ENCODE peak calls at places on chromosomes 6 and 20, in eight cellular contexts. L is coronary artery, I is stomach, N is endodermal cell, R is epithelial cell of esophagus, Z is fibroblast of lung, X is GM12864, B is mucosa of descending colon. H is an unnamed sample.

GRCh38 chr20:62770111-62770910 is 26.0 kb upstream of the MRGBP start:
- DNase-seq in L (no peak), I (no peak), N (no peak), R (no peak), Z (no peak), X (no peak), B (peak), H (no peak)

GRCh38 chr6:137160763-137161162 is 12.7 kb downstream of the IL22RA2 start:
- DNase-seq in L (no peak), I (no peak), N (no peak), R (peak), Z (peak), X (no peak), B (no peak), H (no peak)

GRCh38 chr20:32474967-32475819 is 109.9 kb downstream of the NOL4L start:
- DNase-seq in L (peak), I (peak), N (peak), R (peak), Z (peak), X (no peak), B (peak), H (peak)

GRCh38 chr6:121668259-121668658 is 232.8 kb downstream of the GJA1 start:
- DNase-seq in L (no peak), I (no peak), N (no peak), R (no peak), Z (peak), X (no peak), B (no peak), H (no peak)

GRCh38 chr6:45187841-45188240 is 140.3 kb upstream of the RUNX2 start:
- DNase-seq in L (no peak), I (no peak), N (no peak), R (peak), Z (peak), X (no peak), B (no peak), H (no peak)

GRCh38 chr6:116370328-116370716 is 425 bp upstream of the DSE start:
- DNase-seq in L (no peak), I (no peak), N (no peak), R (no peak), Z (no peak), X (no peak), B (no peak), H (no peak)

GRCh38 chr20:18727032-18727508 is 86.5 kb upstream of the SCP2D1 start:
- DNase-seq in L (no peak), I (no peak), N (no peak), R (peak), Z (no peak), X (no peak), B (peak), H (no peak)

GRCh38 chr20:50071039-50071888 is 41.7 kb downstream of the UBE2V1 start:
- DNase-seq in L (peak), I (peak), N (peak), R (peak), Z (peak), X (peak), B (peak), H (peak)

GRCh38 chr20:50224553-50225255 is 34.1 kb downstream of the CEBPB start:
- DNase-seq in L (peak), I (peak), N (peak), R (no peak), Z (peak), X (no peak), B (no peak), H (no peak)

GRCh38 chr20:8021541-8022269 is 2.1 kb upstream of the TMX4 start:
- DNase-seq in L (no peak), I (no peak), N (no peak), R (no peak), Z (no peak), X (no peak), B (no peak), H (no peak)

GRCh38 chr6:53069431-53069830 is 4.2 kb downstream of the FBXO9 start:
- DNase-seq in L (no peak), I (no peak), N (no peak), R (no peak), Z (no peak), X (no peak), B (no peak), H (no peak)

GRCh38 chr6:7224726-7225125 is 88.3 kb downstream of the SSR1 start:
- DNase-seq in L (no peak), I (no peak), N (no peak), R (no peak), Z (no peak), X (no peak), B (no peak), H (no peak)

GRCh38 chr20:62558779-62559178 is 83.0 kb upstream of the GATA5 start:
- DNase-seq in L (no peak), I (no peak), N (no peak), R (no peak), Z (no peak), X (no peak), B (no peak), H (no peak)

GRCh38 chr20:22339091-22339881 is 245.1 kb downstream of the FOXA2 start:
- DNase-seq in L (no peak), I (no peak), N (peak), R (peak), Z (peak), X (peak), B (no peak), H (peak)

GRCh38 chr6:15800821-15801617 is 138.2 kb upstream of the DTNBP1 start:
- DNase-seq in L (no peak), I (no peak), N (no peak), R (peak), Z (no peak), X (no peak), B (no peak), H (no peak)

GRCh38 chr6:139290787-139291294 is 957 bp downstream of the TXLNB start:
- DNase-seq in L (no peak), I (no peak), N (no peak), R (no peak), Z (peak), X (peak), B (no peak), H (peak)

GRCh38 chr6:159038914-159039884 is 5.6 kb downstream of the TAGAP start:
- DNase-seq in L (no peak), I (no peak), N (no peak), R (peak), Z (peak), X (peak), B (no peak), H (peak)

GRCh38 chr20:7866279-7866678 is 74.0 kb downstream of the HAO1 start:
- DNase-seq in L (no peak), I (no peak), N (no peak), R (no peak), Z (no peak), X (no peak), B (no peak), H (no peak)

GRCh38 chr20:45340236-45340847 is 7.9 kb downstream of the SDC4 start:
- DNase-seq in L (no peak), I (peak), N (peak), R (no peak), Z (no peak), X (no peak), B (no peak), H (no peak)

GRCh38 chr6:82767037-82767436 is 298.6 kb downstream of the UBE3D start:
- DNase-seq in L (no peak), I (no peak), N (peak), R (peak), Z (no peak), X (no peak), B (no peak), H (no peak)

GRCh38 chr6:70108230-70108629 is 194.7 kb downstream of the COL9A1 start:
- DNase-seq in L (no peak), I (no peak), N (no peak), R (peak), Z (peak), X (peak), B (no peak), H (peak)

GRCh38 chr6:13026100-13026499 is 302.2 kb downstream of the TBC1D7 start:
- DNase-seq in L (no peak), I (no peak), N (no peak), R (no peak), Z (no peak), X (no peak), B (no peak), H (no peak)

GRCh38 chr6:168007592-168008338 is 10.3 kb downstream of the KIF25 start:
- DNase-seq in L (peak), I (peak), N (no peak), R (peak), Z (peak), X (no peak), B (no peak), H (no peak)

GRCh38 chr6:132147530-132148011 is 196.4 kb upstream of the CCN2 start:
- DNase-seq in L (no peak), I (no peak), N (peak), R (no peak), Z (peak), X (no peak), B (no peak), H (no peak)

GRCh38 chr6:167898673-167899311 is 72.1 kb downstream of the AFDN start:
- DNase-seq in L (no peak), I (no peak), N (no peak), R (peak), Z (peak), X (no peak), B (no peak), H (peak)

GRCh38 chr20:44008806-44009678 is 94.4 kb downstream of the TOX2 start:
- DNase-seq in L (no peak), I (no peak), N (no peak), R (peak), Z (no peak), X (no peak), B (no peak), H (no peak)

GRCh38 chr6:30260036-30260504 is 46.9 kb upstream of the TRIM26 start:
- DNase-seq in L (peak), I (no peak), N (peak), R (peak), Z (no peak), X (no peak), B (no peak), H (peak)

DNA sequence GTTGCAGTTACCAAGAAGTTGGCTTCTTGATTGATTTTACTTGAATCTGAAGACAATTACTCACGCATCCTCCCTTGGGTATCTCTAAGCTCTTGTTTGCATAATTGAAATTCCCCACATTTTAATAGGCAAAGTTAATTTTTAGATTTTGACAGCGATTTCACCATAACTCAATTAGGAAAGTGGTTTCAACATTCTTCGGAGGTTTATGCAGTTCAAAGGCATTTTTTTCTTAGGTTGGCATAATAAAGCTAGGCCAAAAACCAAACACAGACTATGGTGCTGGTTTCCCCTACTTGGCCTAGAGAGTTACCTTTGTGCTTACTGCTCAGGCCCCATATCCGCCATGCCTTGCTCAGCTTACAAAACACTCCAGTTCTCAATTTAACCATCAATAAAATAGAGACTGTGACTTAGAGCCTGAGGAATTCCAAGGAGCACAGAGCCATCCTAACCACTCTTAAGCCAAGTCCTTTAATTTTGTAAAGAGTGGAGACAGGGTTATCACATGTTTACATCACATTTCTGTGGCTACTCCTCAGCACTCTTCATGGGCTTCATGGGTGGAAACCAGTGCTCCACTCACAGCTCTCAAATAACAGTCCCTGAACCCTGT is 32.1 kb downstream of the LAMA4 start:
- DNase-seq in L (no peak), I (no peak), N (no peak), R (no peak), Z (peak), X (no peak), B (no peak), H (no peak)
- H3K4me3 ChIP-seq in L (no peak), I (no peak), N (no peak), R (no peak), Z (no peak), X (no peak), B (no peak), H (no peak)

GRCh38 chr6:76682842-76683241 is 610.4 kb upstream of the IMPG1 start:
- DNase-seq in L (no peak), I (no peak), N (no peak), R (peak), Z (peak), X (no peak), B (no peak), H (peak)
- TF ChIP-seq CTCF in L (no peak), I (peak), N (peak), R (peak), Z (no peak), X (peak), B (no peak), H (peak)

GRCh38 chr20:60257671-60258070 is 299.4 kb downstream of the CDH26 start:
- DNase-seq in L (no peak), I (no peak), N (peak), R (no peak), Z (no peak), X (no peak), B (no peak), H (no peak)
- H3K4me3 ChIP-seq in L (no peak), I (no peak), N (no peak), R (no peak), Z (no peak), X (no peak), B (no peak), H (no peak)

GRCh38 chr6:75350808-75351207 is 66.2 kb upstream of the TMEM30A start:
- DNase-seq in L (no peak), I (no peak), N (no peak), R (no peak), Z (no peak), X (no peak), B (no peak), H (no peak)

GRCh38 chr6:75350156-75350555 is 65.6 kb upstream of the TMEM30A start:
- DNase-seq in L (no peak), I (no peak), N (no peak), R (no peak), Z (no peak), X (no peak), B (no peak), H (no peak)

GRCh38 chr6:75347797-75348610 is 63.4 kb upstream of the TMEM30A start:
- DNase-seq in L (no peak), I (no peak), N (no peak), R (no peak), Z (peak), X (no peak), B (no peak), H (no peak)

GRCh38 chr6:75348882-75349261 is 64.3 kb upstream of the TMEM30A start:
- DNase-seq in L (no peak), I (no peak), N (no peak), R (no peak), Z (no peak), X (no peak), B (no peak), H (no peak)

DNA sequence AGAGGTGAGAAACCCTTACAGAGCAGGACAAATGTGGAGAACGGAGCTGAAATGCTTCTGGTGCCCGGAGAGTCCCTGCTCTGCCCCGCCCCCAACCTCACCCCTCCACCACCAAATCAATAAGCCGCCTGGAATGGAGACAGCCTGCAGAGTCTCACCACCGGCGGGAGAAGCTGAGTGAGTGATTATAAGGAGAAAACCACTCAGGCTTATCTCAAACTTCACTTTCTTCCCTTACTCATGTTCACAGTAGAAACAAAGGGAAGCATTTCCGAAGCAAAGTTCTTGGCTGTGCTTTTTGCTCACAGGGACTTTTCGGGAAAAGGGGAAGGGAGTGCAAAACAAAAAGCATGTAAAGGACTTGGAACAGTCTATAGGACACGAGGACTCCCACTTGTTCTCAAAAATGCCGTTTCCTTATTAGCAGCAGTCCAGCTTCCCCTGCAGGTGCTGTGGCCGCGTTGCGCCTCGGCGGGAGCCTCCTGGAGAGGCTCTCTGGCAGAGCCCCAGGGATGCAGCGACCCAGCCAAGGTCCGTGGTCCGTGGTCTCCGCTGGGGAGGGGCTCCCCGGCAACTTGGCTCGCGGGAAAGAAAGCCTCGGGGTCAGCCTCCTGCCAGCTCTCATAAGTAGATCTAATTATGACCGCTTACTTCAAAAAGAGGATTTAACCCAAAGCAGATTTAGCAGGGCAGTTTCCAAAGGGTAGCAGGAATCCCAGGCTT is 64.8 kb upstream of the TMEM30A start:
- DNase-seq in L (no peak), I (no peak), N (peak), R (peak), Z (peak), X (no peak), B (peak), H (peak)
- TF ChIP-seq CTCF in L (no peak), I (no peak), N (peak), R (no peak), Z (no peak), X (no peak), B (no peak), H (peak)

DNA sequence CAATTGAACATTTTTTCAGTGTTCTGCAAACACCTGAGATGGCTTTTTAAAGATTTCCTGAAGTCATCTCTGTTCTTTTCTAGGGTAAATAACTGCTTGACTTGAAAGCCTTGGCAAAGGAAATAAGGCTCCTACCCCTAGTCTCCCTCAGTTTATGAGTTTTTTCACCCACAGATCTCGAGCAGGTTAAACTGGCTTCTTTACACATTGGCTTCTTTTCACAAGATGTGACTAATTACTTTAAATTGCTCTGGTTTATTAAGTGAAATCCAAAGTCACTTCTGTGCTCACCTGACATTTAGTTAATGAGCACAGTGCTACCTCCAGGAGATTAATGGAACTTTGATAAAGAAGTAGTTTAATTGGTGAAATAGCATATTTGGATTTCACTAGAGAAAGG is 33.2 kb downstream of the SOX4 start:
- DNase-seq in L (no peak), I (no peak), N (no peak), R (peak), Z (no peak), X (no peak), B (no peak), H (no peak)
- H3K4me3 ChIP-seq in L (no peak), I (no peak), N (no peak), R (no peak), Z (no peak), X (no peak), B (no peak), H (no peak)

DNA sequence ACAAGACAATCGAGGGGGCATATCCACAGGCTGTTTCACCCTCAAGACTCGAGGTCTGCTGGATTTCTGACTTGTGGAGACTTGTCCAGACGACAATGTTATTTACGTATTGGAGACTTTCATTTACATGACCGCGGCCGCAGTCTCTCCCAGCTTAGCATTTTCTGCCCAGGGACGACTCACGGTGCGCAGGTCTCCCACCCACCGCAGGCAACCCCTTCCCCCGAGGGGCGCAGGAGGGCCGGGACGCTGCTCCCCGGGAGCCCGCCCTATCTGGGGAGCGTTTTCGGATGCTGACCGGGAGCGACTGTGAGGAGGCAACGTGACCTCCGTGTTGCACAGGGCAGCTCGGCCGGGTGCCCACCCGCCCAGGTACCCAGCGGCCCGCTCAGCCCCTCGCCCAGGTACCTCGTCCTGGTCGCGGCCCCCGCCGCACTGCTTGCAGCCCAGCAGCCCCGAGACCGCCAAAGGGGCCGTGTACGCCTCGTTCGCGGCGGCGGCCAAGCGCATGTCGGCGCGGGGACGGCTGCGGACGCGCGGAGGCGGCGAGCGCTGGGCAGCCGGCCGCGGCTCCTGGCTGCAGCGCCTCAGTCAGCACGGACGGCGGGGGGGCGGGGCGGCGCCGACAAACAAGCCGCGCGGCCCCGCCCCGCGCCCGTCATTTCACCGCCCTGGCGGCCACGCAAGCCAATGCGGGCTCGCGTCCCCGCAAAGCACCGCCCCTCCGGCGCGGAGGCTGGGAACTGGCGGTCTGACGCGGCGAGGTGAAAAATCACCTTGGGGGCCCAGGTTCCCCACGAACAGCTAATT is 85.5 kb downstream of the SESN1 start:
- DNase-seq in L (peak), I (peak), N (peak), R (peak), Z (peak), X (peak), B (peak), H (peak)
- TF ChIP-seq CTCF in L (no peak), I (no peak), N (peak), R (peak), Z (no peak), X (no peak), B (no peak), H (no peak)

GRCh38 chr6:43477235-43478007 is at the start of gene TJAP1:
- DNase-seq in L (peak), I (peak), N (peak), R (peak), Z (peak), X (peak), B (peak), H (peak)

GRCh38 chr6:43472515-43472914 is 4.9 kb upstream of the TJAP1 start:
- DNase-seq in L (no peak), I (no peak), N (no peak), R (no peak), Z (no peak), X (no peak), B (no peak), H (no peak)

GRCh38 chr6:43475506-43475905 is 1.9 kb upstream of the TJAP1 start:
- DNase-seq in L (no peak), I (no peak), N (peak), R (no peak), Z (no peak), X (no peak), B (no peak), H (no peak)

GRCh38 chr6:43478008-43478372 is 620 bp downstream of the TJAP1 start:
- DNase-seq in L (no peak), I (no peak), N (no peak), R (no peak), Z (no peak), X (no peak), B (no peak), H (no peak)

DNA sequence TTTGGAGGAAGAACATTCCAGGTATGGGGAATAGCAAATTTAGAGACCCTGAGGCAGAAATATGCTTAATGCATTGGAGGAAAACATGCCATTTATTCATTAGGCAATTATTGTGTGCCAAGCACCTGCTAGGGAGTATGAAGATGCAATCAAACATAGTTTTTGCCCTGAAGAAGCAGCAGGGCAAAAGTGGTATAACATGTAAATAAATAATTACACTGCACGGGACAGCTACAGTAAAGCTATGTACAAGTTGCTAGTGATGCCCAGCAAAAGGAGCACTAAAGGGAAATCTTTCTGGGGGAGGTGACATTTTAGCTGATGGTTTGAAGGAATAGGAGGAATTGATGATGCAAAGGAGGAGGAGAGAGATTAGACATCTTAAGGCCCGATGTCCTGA is 626 bp upstream of the TJAP1 start:
- DNase-seq in L (no peak), I (no peak), N (peak), R (no peak), Z (no peak), X (no peak), B (no peak), H (no peak)
- H3K4me3 ChIP-seq in L (peak), I (peak), N (peak), R (no peak), Z (peak), X (peak), B (no peak), H (peak)

GRCh38 chr6:111027219-111027618 is 45.4 kb downstream of the RPF2 start:
- DNase-seq in L (no peak), I (no peak), N (no peak), R (no peak), Z (no peak), X (no peak), B (no peak), H (no peak)
- TF ChIP-seq CTCF in L (no peak), I (no peak), N (peak), R (peak), Z (no peak), X (no peak), B (no peak), H (no peak)